ENCODE peak calls at places on chromosomes 1 and 21, in seven cellular contexts. One of them, this sample, is unnamed. For H3K4me1, the result is how much of the 10 kb centered on the place peaks cover.

GRCh38 chr1:15137807-15138206 is 15.7 kb upstream of the TMEM51 start:
- DNase-seq in aorta: no peak
- DNase-seq in tibial artery: no peak
- DNase-seq in HepG2: no peak
- DNase-seq in RWPE2: no peak
- DNase-seq in right cardiac atrium: no peak
- DNase-seq in IMR-90: no peak
- DNase-seq in this sample: no peak

GRCh38 chr1:234775477-234776246 is 165.7 kb upstream of the IRF2BP2 start:
- DNase-seq in HepG2: no peak
- DNase-seq in RWPE2: no peak
- DNase-seq in tibial artery: no peak
- DNase-seq in right cardiac atrium: no peak
- DNase-seq in aorta: no peak
- DNase-seq in IMR-90: no peak
- DNase-seq in this sample: no peak

GRCh38 chr1:91283421-91283726 is 121.3 kb downstream of the HFM1 start:
- DNase-seq in aorta: no peak
- DNase-seq in right cardiac atrium: peak
- DNase-seq in IMR-90: no peak
- DNase-seq in HepG2: no peak
- DNase-seq in RWPE2: no peak
- DNase-seq in tibial artery: no peak
- DNase-seq in this sample: no peak

GRCh38 chr1:167401260-167401873 is 117.0 kb downstream of the CD247 start:
- DNase-seq in RWPE2: no peak
- DNase-seq in tibial artery: no peak
- DNase-seq in right cardiac atrium: peak
- DNase-seq in aorta: no peak
- DNase-seq in HepG2: peak
- DNase-seq in IMR-90: peak
- DNase-seq in this sample: peak

GRCh38 chr1:55612988-55613387 is 397.8 kb upstream of the USP24 start:
- DNase-seq in RWPE2: no peak
- DNase-seq in IMR-90: no peak
- DNase-seq in right cardiac atrium: no peak
- DNase-seq in HepG2: no peak
- DNase-seq in tibial artery: no peak
- DNase-seq in aorta: no peak
- DNase-seq in this sample: no peak

GRCh38 chr1:187985897-187986654 is 1157.3 kb downstream of the PLA2G4A start:
- DNase-seq in right cardiac atrium: no peak
- DNase-seq in tibial artery: no peak
- DNase-seq in IMR-90: peak
- DNase-seq in aorta: no peak
- DNase-seq in HepG2: no peak
- DNase-seq in RWPE2: no peak
- DNase-seq in this sample: no peak

GRCh38 chr21:29235714-29236197 is 63.0 kb upstream of the BACH1 start:
- DNase-seq in right cardiac atrium: no peak
- DNase-seq in aorta: no peak
- DNase-seq in HepG2: no peak
- DNase-seq in tibial artery: no peak
- DNase-seq in RWPE2: no peak
- DNase-seq in IMR-90: no peak
- DNase-seq in this sample: no peak

GRCh38 chr21:42587036-42587435 is 66.4 kb upstream of the PDE9A start:
- DNase-seq in aorta: no peak
- DNase-seq in tibial artery: no peak
- DNase-seq in HepG2: no peak
- DNase-seq in right cardiac atrium: no peak
- DNase-seq in IMR-90: no peak
- DNase-seq in RWPE2: peak
- DNase-seq in this sample: no peak

GRCh38 chr1:31054958-31055481 is 10.5 kb downstream of the PUM1 start:
- DNase-seq in right cardiac atrium: no peak
- DNase-seq in HepG2: no peak
- DNase-seq in RWPE2: no peak
- DNase-seq in tibial artery: no peak
- DNase-seq in IMR-90: no peak
- DNase-seq in aorta: no peak
- DNase-seq in this sample: no peak

GRCh38 chr1:31055953-31056352 is 9.6 kb downstream of the PUM1 start:
- DNase-seq in HepG2: no peak
- DNase-seq in aorta: no peak
- DNase-seq in IMR-90: no peak
- DNase-seq in RWPE2: no peak
- DNase-seq in right cardiac atrium: no peak
- DNase-seq in tibial artery: no peak
- DNase-seq in this sample: no peak

GRCh38 chr1:31054349-31054748 is 11.2 kb downstream of the PUM1 start:
- DNase-seq in IMR-90: peak
- DNase-seq in tibial artery: no peak
- DNase-seq in RWPE2: no peak
- DNase-seq in aorta: no peak
- DNase-seq in right cardiac atrium: no peak
- DNase-seq in HepG2: no peak
- DNase-seq in this sample: no peak

GRCh38 chr1:31055501-31055900 is 10.0 kb downstream of the PUM1 start:
- DNase-seq in IMR-90: no peak
- DNase-seq in HepG2: no peak
- DNase-seq in right cardiac atrium: no peak
- DNase-seq in RWPE2: no peak
- DNase-seq in aorta: no peak
- DNase-seq in tibial artery: no peak
- DNase-seq in this sample: no peak

DNA sequence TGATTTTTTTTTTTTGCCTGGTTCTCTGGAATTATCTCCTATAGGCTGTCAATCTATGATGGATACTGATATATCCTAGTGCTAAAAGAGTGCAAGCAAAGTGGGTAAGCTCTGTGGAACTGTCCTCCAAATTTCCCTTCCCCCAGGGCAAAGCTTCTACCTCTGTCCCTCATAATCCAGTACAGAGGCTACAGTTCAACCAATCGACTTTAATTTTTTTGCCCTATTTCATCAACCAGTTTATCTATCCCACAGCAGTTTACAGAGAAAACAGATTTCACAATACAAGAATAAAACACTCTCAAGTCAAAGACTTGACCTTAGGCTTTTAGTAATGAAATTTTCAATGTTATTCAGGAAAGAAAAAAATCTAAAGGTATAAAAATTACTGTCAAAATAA is 13.9 kb downstream of the PUM1 start:
- DNase-seq in HepG2: no peak
- DNase-seq in IMR-90: no peak
- DNase-seq in right cardiac atrium: no peak
- DNase-seq in RWPE2: no peak
- DNase-seq in aorta: no peak
- DNase-seq in tibial artery: no peak
- DNase-seq in this sample: no peak
- H3K4me1 ChIP-seq in HepG2: half or more
- H3K4me1 ChIP-seq in IMR-90: under half
- H3K4me1 ChIP-seq in right cardiac atrium: under half
- H3K4me1 ChIP-seq in RWPE2: under half
- H3K4me1 ChIP-seq in aorta: under half
- H3K4me1 ChIP-seq in tibial artery: half or more
- H3K4me1 ChIP-seq in this sample: under half

DNA sequence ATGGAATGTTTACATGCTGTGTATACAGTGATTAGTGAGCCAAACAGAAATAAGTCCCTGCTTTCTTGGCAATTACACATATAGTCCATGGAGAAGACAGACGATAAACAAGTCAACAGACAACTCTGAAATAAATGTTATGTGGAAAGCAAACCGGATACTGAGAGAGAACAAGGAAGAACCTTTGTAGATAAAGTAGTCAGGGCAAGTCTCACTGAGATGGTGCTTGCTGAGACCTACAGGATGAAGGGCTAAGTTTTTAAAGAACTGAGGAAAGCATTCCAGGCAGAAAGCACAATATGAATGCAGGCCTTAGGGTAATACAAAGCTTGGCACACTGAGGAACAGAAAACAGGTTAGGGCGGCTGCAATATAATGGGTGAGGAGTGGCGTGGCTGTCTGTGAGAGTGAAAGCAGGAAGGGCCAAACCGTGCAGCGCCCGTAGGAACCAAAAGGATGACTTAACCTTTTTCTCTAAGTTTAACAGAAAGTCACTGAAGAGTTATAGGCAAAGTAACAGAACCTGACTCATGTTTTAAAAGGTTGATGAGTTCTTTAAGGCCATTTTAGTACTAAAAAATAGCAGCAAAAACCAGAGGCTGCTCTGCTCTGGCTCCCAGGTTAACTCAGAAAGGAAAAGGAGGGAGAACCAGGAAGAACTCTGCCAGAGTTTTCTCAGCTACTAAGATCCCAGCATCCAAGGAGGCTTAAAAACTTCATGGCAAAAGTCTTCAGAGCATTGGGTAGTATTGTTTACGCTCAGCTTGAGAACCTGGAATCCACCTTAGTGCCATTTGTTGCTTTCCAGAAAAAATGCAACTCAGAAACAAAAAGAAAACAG is 8.7 kb upstream of the TTF2 start:
- DNase-seq in right cardiac atrium: peak
- DNase-seq in tibial artery: no peak
- DNase-seq in HepG2: no peak
- DNase-seq in RWPE2: no peak
- DNase-seq in aorta: no peak
- DNase-seq in IMR-90: no peak
- DNase-seq in this sample: no peak
- H3K4me3 ChIP-seq in right cardiac atrium: peak
- H3K4me3 ChIP-seq in tibial artery: no peak
- H3K4me3 ChIP-seq in HepG2: no peak
- H3K4me3 ChIP-seq in RWPE2: no peak
- H3K4me3 ChIP-seq in aorta: no peak
- H3K4me3 ChIP-seq in IMR-90: no peak
- H3K4me3 ChIP-seq in this sample: no peak

GRCh38 chr1:105072446-105072845 is 1322.7 kb downstream of the AMY1C start:
- DNase-seq in aorta: no peak
- DNase-seq in right cardiac atrium: no peak
- DNase-seq in HepG2: no peak
- DNase-seq in tibial artery: no peak
- DNase-seq in IMR-90: no peak
- DNase-seq in RWPE2: no peak
- DNase-seq in this sample: no peak
- H3K4me1 ChIP-seq in aorta: under half
- H3K4me1 ChIP-seq in right cardiac atrium: under half
- H3K4me1 ChIP-seq in HepG2: under half
- H3K4me1 ChIP-seq in tibial artery: under half
- H3K4me1 ChIP-seq in IMR-90: under half
- H3K4me1 ChIP-seq in RWPE2: under half
- H3K4me1 ChIP-seq in this sample: under half

GRCh38 chr1:226734611-226735153 is 4.4 kb downstream of the ITPKB start:
- DNase-seq in RWPE2: no peak
- DNase-seq in IMR-90: no peak
- DNase-seq in tibial artery: no peak
- DNase-seq in aorta: no peak
- DNase-seq in HepG2: no peak
- DNase-seq in right cardiac atrium: no peak
- DNase-seq in this sample: no peak

GRCh38 chr1:226733876-226734414 is 5.1 kb downstream of the ITPKB start:
- DNase-seq in HepG2: no peak
- DNase-seq in RWPE2: no peak
- DNase-seq in tibial artery: no peak
- DNase-seq in aorta: no peak
- DNase-seq in right cardiac atrium: no peak
- DNase-seq in IMR-90: peak
- DNase-seq in this sample: no peak

GRCh38 chr1:226733309-226733708 is 5.8 kb downstream of the ITPKB start:
- DNase-seq in right cardiac atrium: no peak
- DNase-seq in aorta: no peak
- DNase-seq in RWPE2: no peak
- DNase-seq in IMR-90: no peak
- DNase-seq in HepG2: no peak
- DNase-seq in tibial artery: no peak
- DNase-seq in this sample: no peak

GRCh38 chr1:226731257-226731893 is 7.7 kb downstream of the ITPKB start:
- DNase-seq in aorta: no peak
- DNase-seq in IMR-90: no peak
- DNase-seq in RWPE2: no peak
- DNase-seq in HepG2: no peak
- DNase-seq in tibial artery: no peak
- DNase-seq in right cardiac atrium: no peak
- DNase-seq in this sample: no peak

GRCh38 chr1:226732856-226733291 is 6.2 kb downstream of the ITPKB start:
- DNase-seq in right cardiac atrium: no peak
- DNase-seq in RWPE2: no peak
- DNase-seq in HepG2: no peak
- DNase-seq in IMR-90: no peak
- DNase-seq in tibial artery: no peak
- DNase-seq in aorta: no peak
- DNase-seq in this sample: no peak
- H3K4me3 ChIP-seq in right cardiac atrium: peak
- H3K4me3 ChIP-seq in RWPE2: no peak
- H3K4me3 ChIP-seq in HepG2: no peak
- H3K4me3 ChIP-seq in IMR-90: no peak
- H3K4me3 ChIP-seq in tibial artery: no peak
- H3K4me3 ChIP-seq in aorta: no peak
- H3K4me3 ChIP-seq in this sample: no peak

GRCh38 chr1:222583079-222583478 is 6.7 kb downstream of the TAF1A start:
- DNase-seq in right cardiac atrium: no peak
- DNase-seq in RWPE2: no peak
- DNase-seq in aorta: no peak
- DNase-seq in tibial artery: no peak
- DNase-seq in IMR-90: no peak
- DNase-seq in HepG2: no peak
- DNase-seq in this sample: no peak
- H3K4me1 ChIP-seq in right cardiac atrium: under half
- H3K4me1 ChIP-seq in RWPE2: under half
- H3K4me1 ChIP-seq in aorta: under half
- H3K4me1 ChIP-seq in tibial artery: under half
- H3K4me1 ChIP-seq in IMR-90: under half
- H3K4me1 ChIP-seq in HepG2: under half
- H3K4me1 ChIP-seq in this sample: under half

GRCh38 chr1:154499446-154499845 is 2.6 kb upstream of the TDRD10 start:
- DNase-seq in aorta: no peak
- DNase-seq in tibial artery: no peak
- DNase-seq in HepG2: no peak
- DNase-seq in IMR-90: no peak
- DNase-seq in right cardiac atrium: no peak
- DNase-seq in RWPE2: no peak
- DNase-seq in this sample: no peak
- H3K4me3 ChIP-seq in aorta: no peak
- H3K4me3 ChIP-seq in tibial artery: no peak
- H3K4me3 ChIP-seq in HepG2: no peak
- H3K4me3 ChIP-seq in IMR-90: no peak
- H3K4me3 ChIP-seq in right cardiac atrium: peak
- H3K4me3 ChIP-seq in RWPE2: no peak
- H3K4me3 ChIP-seq in this sample: no peak

GRCh38 chr1:22436948-22437347 is 14.7 kb upstream of the ZBTB40 start:
- DNase-seq in HepG2: no peak
- DNase-seq in tibial artery: no peak
- DNase-seq in aorta: no peak
- DNase-seq in RWPE2: no peak
- DNase-seq in IMR-90: no peak
- DNase-seq in right cardiac atrium: no peak
- DNase-seq in this sample: no peak
- H3K4me1 ChIP-seq in HepG2: under half
- H3K4me1 ChIP-seq in tibial artery: under half
- H3K4me1 ChIP-seq in aorta: under half
- H3K4me1 ChIP-seq in RWPE2: under half
- H3K4me1 ChIP-seq in IMR-90: under half
- H3K4me1 ChIP-seq in right cardiac atrium: under half
- H3K4me1 ChIP-seq in this sample: under half

This sample was measured in HAP-1.